ENCODE peak calls at places on chromosomes 13 and 19, in seven cellular contexts. G is retinal pigment epithelial cell; H is stimulated activated CD8-positive, alpha-beta memory T cell treated with anti-CD3 and anti-CD28 coated beads, Interleukin-4, amount 100 ng/mL, for 48 hours; J is fibroblast of lung; E is GM13976; D is activated CD4-positive, alpha-beta T cell treated with anti-CD3 and anti-CD28 coated beads, Interleukin-2, amount 50 U/mL, for 24 hours; L is EL. F is an unnamed sample.

GRCh38 chr19:1774999-1775772 is 21.9 kb downstream of the ONECUT3 start:
- DNase-seq in G (no peak), H (peak), J (no peak), E (no peak), D (no peak), L (peak), F (no peak)

GRCh38 chr19:18762125-18763023 is 28.7 kb downstream of the COMP start:
- DNase-seq in G (peak), H (no peak), J (peak), E (no peak), D (no peak), L (no peak), F (peak)

GRCh38 chr13:108225440-108225839 is 7.2 kb downstream of the ABHD13 start:
- DNase-seq in G (no peak), H (no peak), J (no peak), E (no peak), D (no peak), L (no peak), F (no peak)

GRCh38 chr19:38841787-38842438 is 7.9 kb downstream of the HNRNPL start:
- DNase-seq in G (no peak), H (no peak), J (no peak), E (no peak), D (no peak), L (no peak), F (no peak)

GRCh38 chr19:58560921-58561320 is 2.5 kb upstream of the UBE2M start:
- DNase-seq in G (no peak), H (peak), J (no peak), E (no peak), D (no peak), L (no peak), F (no peak)

GRCh38 chr19:54030895-54031586 is 32.7 kb downstream of the VSTM1 start:
- DNase-seq in G (no peak), H (no peak), J (peak), E (no peak), D (no peak), L (peak), F (no peak)

GRCh38 chr19:49497047-49497789 is 984 bp downstream of the RPS11 start:
- DNase-seq in G (no peak), H (peak), J (peak), E (peak), D (peak), L (peak), F (peak)

GRCh38 chr19:47436712-47437401 is 17.5 kb upstream of the MEIS3 start:
- DNase-seq in G (no peak), H (peak), J (peak), E (peak), D (peak), L (peak), F (peak)

GRCh38 chr19:51712461-51713081 is 11.2 kb downstream of the HAS1 start:
- DNase-seq in G (no peak), H (no peak), J (peak), E (peak), D (no peak), L (peak), F (no peak)

GRCh38 chr13:34243396-34243795 is 425.4 kb downstream of the RFC3 start:
- DNase-seq in G (no peak), H (no peak), J (no peak), E (no peak), D (no peak), L (no peak), F (no peak)

GRCh38 chr13:98476106-98476505 is 100.8 kb downstream of the STK24 start:
- DNase-seq in G (no peak), H (peak), J (no peak), E (peak), D (peak), L (no peak), F (no peak)

GRCh38 chr19:48059331-48059730 is 15.5 kb upstream of the CABP5 start:
- DNase-seq in G (no peak), H (peak), J (no peak), E (no peak), D (no peak), L (no peak), F (no peak)

GRCh38 chr13:75222031-75222430 is 259.9 kb downstream of the TBC1D4 start:
- DNase-seq in G (peak), H (no peak), J (peak), E (no peak), D (no peak), L (no peak), F (no peak)

GRCh38 chr13:75647126-75647784 is 11.1 kb downstream of the LMO7 start:
- DNase-seq in G (no peak), H (no peak), J (no peak), E (peak), D (no peak), L (no peak), F (no peak)

GRCh38 chr19:12841094-12841493 is 2.8 kb downstream of the MAST1 start:
- DNase-seq in G (no peak), H (peak), J (peak), E (no peak), D (no peak), L (peak), F (no peak)

GRCh38 chr19:51131780-51132680 is 7.3 kb downstream of the SIGLEC9 start:
- DNase-seq in G (peak), H (peak), J (peak), E (peak), D (no peak), L (no peak), F (no peak)

GRCh38 chr19:19207637-19208582 is 3.8 kb upstream of the NCAN start:
- DNase-seq in G (no peak), H (no peak), J (no peak), E (no peak), D (no peak), L (no peak), F (no peak)

GRCh38 chr19:28710278-28710677 is 502.7 kb downstream of the UQCRFS1 start:
- DNase-seq in G (peak), H (no peak), J (peak), E (no peak), D (peak), L (peak), F (no peak)